ENCODE peak calls at places on chromosomes 16 and 17, in five cellular contexts. Z is endothelial cell of umbilical vein, S is IMR-90, N is MM.1S, X is left ventricle myocardium inferior. G is an unnamed sample.

GRCh38 chr17:17684901-17685774 is 3.9 kb downstream of the RAI1 start:
- DNase-seq in Z (peak), S (peak), X (no peak), N (no peak), G (no peak)

GRCh38 chr17:50620848-50621247 is 13.8 kb upstream of the ABCC3 start:
- DNase-seq in N (no peak), S (no peak), X (no peak), Z (no peak), G (no peak)

GRCh38 chr17:15321556-15322250 is 19.7 kb downstream of the TEKT3 start:
- DNase-seq in S (peak), N (no peak), X (no peak), Z (no peak), G (no peak)

GRCh38 chr17:77332981-77333685 is 192.4 kb downstream of the SEC14L1 start:
- DNase-seq in X (no peak), Z (no peak), S (peak), N (no peak), G (no peak)

GRCh38 chr16:87351320-87351698 is 32.3 kb downstream of the FBXO31 start:
- DNase-seq in X (no peak), N (no peak), S (no peak), Z (no peak), G (no peak)

GRCh38 chr17:7478276-7479138 is 924 bp downstream of the ZBTB4 start:
- DNase-seq in X (peak), S (peak), N (no peak), Z (peak), G (peak)

GRCh38 chr16:69469807-69470561 is 45.6 kb downstream of the CYB5B start:
- DNase-seq in Z (peak), S (no peak), N (peak), X (no peak), G (peak)

GRCh38 chr17:30970757-30971567 is at the start of gene RNF135:
- DNase-seq in S (peak), N (peak), Z (peak), X (peak), G (peak)

GRCh38 chr16:57480127-57480753 is 6.1 kb downstream of the DOK4 start:
- DNase-seq in Z (no peak), S (peak), X (peak), N (no peak), G (no peak)

GRCh38 chr17:61821655-61822054 is 41.7 kb downstream of the BRIP1 start:
- DNase-seq in X (no peak), S (no peak), Z (no peak), N (no peak), G (no peak)

GRCh38 chr17:67377727-67378443 is 804 bp downstream of the PITPNC1 start:
- DNase-seq in N (peak), X (peak), S (peak), Z (no peak), G (peak)

GRCh38 chr16:56882077-56882476 is 17.1 kb downstream of the SLC12A3 start:
- DNase-seq in N (no peak), X (no peak), S (no peak), Z (no peak), G (no peak)

GRCh38 chr17:55420067-55420775 is 1.4 kb downstream of the MMD start:
- DNase-seq in X (no peak), Z (no peak), S (no peak), N (no peak), G (peak)

GRCh38 chr17:50273654-50274040 is 619 bp upstream of the TMEM92 start:
- DNase-seq in N (no peak), S (no peak), X (no peak), Z (no peak), G (no peak)

GRCh38 chr17:58412910-58413630 is 4.3 kb downstream of the RNF43 start:
- DNase-seq in S (peak), Z (no peak), X (no peak), N (no peak), G (no peak)

GRCh38 chr16:69861276-69862030 is 89.7 kb upstream of the CLEC18A start:
- DNase-seq in S (peak), N (no peak), Z (peak), X (no peak), G (no peak)

GRCh38 chr16:87233928-87234327 is 83.3 kb downstream of the C16orf95 start:
- DNase-seq in Z (peak), N (no peak), X (no peak), S (peak), G (no peak)

GRCh38 chr16:66416136-66416535 is 11.0 kb upstream of the BEAN1 start:
- DNase-seq in N (no peak), X (no peak), S (no peak), Z (no peak), G (no peak)

GRCh38 chr16:1089822-1090619 is 6.0 kb downstream of the C1QTNF8 start:
- DNase-seq in S (no peak), X (peak), Z (no peak), N (no peak), G (no peak)

GRCh38 chr17:67841992-67842391 is 16.7 kb downstream of the BPTF start:
- DNase-seq in Z (no peak), S (no peak), N (no peak), X (no peak), G (no peak)

GRCh38 chr17:4872786-4873185 is 26.6 kb upstream of the C17orf107 start:
- DNase-seq in S (no peak), N (no peak), Z (peak), X (no peak), G (no peak)
- H3K27ac ChIP-seq in S (no peak), N (no peak), Z (no peak), X (no peak), G (no peak)

GRCh38 chr17:63973247-63973646 is 529 bp upstream of the SCN4A start:
- DNase-seq in N (no peak), X (no peak), Z (no peak), S (no peak), G (no peak)

GRCh38 chr17:63975541-63976092 is 2.9 kb upstream of the SCN4A start:
- DNase-seq in X (no peak), S (no peak), N (no peak), Z (no peak), G (no peak)

GRCh38 chr17:63972796-63973195 is at the start of gene SCN4A:
- DNase-seq in X (no peak), S (no peak), Z (no peak), N (no peak), G (no peak)

GRCh38 chr17:63973930-63974593 is 1.3 kb upstream of the SCN4A start:
- DNase-seq in Z (no peak), N (no peak), X (no peak), S (peak), G (no peak)

DNA sequence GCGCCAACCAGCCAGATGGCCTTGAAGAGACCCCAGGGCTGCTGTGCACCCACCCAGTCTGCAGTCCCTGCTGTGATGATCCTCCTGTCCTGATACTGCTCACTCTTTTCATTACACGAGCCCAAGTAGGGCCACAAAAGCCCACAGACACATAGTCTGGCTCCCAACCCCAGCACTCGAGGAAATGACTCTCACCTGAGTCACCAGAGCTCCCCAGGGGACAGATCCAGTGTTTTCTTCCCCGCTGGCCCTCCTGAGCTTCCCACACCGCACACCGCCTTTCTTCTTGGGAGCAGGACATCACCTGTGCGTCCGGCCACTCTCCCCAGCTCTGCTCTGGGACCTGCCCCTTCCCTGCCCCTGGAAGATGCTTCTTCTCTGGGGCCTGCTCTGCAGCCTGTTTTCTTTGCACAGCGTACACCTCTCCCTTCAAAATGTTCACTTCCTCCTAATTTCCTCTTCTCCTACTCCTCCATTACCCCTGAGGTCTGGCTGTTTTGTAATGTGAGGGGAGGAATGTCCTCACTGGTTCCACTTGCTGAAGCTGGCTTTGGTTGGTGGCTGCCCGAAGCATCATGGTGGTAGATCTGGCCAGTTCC is 2.0 kb upstream of the SCN4A start:
- DNase-seq in Z (peak), N (no peak), X (no peak), S (peak), G (no peak)
- H3K4me3 ChIP-seq in Z (no peak), N (no peak), X (no peak), S (no peak), G (no peak)

GRCh38 chr17:79509008-79509407 is 101.8 kb downstream of the RBFOX3 start:
- DNase-seq in N (no peak), X (no peak), Z (no peak), S (no peak), G (no peak)
- H3K27ac ChIP-seq in N (no peak), X (no peak), Z (no peak), S (no peak), G (no peak)

GRCh38 chr16:30351001-30351441 is 4.1 kb downstream of the CD2BP2 start:
- DNase-seq in S (no peak), Z (no peak), N (no peak), X (no peak), G (no peak)
- H3K4me3 ChIP-seq in S (no peak), Z (no peak), N (no peak), X (no peak), G (no peak)

DNA sequence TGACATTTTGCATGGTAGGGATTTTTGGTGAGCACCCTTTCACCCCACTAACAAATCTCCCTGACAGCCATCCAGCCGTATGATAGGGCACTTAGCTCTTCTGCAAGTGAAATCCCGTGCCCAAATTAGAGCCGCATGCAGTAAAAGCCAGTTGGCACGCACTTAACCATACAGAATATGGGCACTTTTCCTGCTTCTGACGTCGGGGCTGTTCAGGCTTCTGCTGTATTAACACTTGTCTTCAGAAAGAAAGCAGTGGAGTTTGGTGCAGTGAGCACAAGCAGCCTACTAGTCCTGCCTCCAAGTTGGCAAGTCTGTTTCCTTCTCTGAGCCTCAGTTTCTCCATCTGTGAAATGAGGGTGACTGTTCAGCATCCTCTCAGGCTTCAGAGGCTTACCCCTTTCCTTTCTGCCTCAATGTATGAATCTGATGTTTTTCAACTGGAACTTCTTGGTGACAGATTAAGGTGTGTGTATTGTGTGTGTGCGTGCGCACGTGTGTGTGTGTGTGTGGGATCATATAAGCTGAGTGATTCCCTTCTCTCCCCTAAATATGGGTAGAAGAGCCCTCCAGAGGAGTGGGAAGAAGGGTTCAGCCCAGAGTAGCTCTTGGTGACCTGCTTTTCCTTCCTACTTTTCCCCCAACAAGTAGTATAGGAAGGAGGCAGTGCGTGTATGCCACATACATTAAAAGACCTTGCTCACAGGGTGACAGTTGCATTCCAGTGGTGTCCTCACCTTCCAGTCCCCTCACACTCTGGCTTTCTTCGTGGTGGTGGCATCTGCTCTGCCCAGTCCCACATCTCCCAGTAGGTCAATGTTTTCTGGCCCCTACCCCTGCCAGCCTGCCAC is 19.0 kb downstream of the IGF2BP1 start:
- DNase-seq in S (peak), Z (peak), N (no peak), X (no peak), G (no peak)
- H3K27ac ChIP-seq in S (peak), Z (peak), N (no peak), X (no peak), G (no peak)

GRCh38 chr16:54939537-54940278 is 9.0 kb downstream of the IRX5 start:
- DNase-seq in X (no peak), S (no peak), N (no peak), Z (no peak), G (no peak)

GRCh38 chr16:54940279-54940604 is 9.6 kb downstream of the IRX5 start:
- DNase-seq in S (no peak), N (no peak), X (no peak), Z (no peak), G (no peak)

GRCh38 chr16:54936979-54937672 is 6.5 kb downstream of the IRX5 start:
- DNase-seq in X (no peak), N (no peak), Z (peak), S (no peak), G (no peak)

GRCh38 chr16:54937673-54938350 is 7.1 kb downstream of the IRX5 start:
- DNase-seq in N (no peak), Z (peak), S (no peak), X (no peak), G (no peak)

GRCh38 chr16:54938351-54939346 is 8.0 kb downstream of the IRX5 start:
- DNase-seq in S (no peak), Z (peak), N (no peak), X (no peak), G (no peak)
- H3K4me3 ChIP-seq in S (no peak), Z (no peak), N (no peak), X (peak), G (no peak)

GRCh38 chr17:3002538-3003301 is 60.7 kb downstream of the OR1D5 start:
- DNase-seq in S (no peak), X (no peak), N (peak), Z (no peak), G (no peak)
- H3K27ac ChIP-seq in S (no peak), X (peak), N (peak), Z (no peak), G (no peak)

GRCh38 chr16:54374136-54374535 is 87.5 kb upstream of the IRX3 start:
- DNase-seq in N (no peak), Z (no peak), S (peak), X (no peak), G (no peak)
- H3K4me3 ChIP-seq in N (no peak), Z (no peak), S (no peak), X (peak), G (no peak)

GRCh38 chr17:2900842-2901241 is 104.6 kb downstream of the RAP1GAP2 start:
- DNase-seq in X (no peak), N (no peak), Z (no peak), S (no peak), G (no peak)
- H3K27ac ChIP-seq in X (peak), N (no peak), Z (no peak), S (no peak), G (no peak)

DNA sequence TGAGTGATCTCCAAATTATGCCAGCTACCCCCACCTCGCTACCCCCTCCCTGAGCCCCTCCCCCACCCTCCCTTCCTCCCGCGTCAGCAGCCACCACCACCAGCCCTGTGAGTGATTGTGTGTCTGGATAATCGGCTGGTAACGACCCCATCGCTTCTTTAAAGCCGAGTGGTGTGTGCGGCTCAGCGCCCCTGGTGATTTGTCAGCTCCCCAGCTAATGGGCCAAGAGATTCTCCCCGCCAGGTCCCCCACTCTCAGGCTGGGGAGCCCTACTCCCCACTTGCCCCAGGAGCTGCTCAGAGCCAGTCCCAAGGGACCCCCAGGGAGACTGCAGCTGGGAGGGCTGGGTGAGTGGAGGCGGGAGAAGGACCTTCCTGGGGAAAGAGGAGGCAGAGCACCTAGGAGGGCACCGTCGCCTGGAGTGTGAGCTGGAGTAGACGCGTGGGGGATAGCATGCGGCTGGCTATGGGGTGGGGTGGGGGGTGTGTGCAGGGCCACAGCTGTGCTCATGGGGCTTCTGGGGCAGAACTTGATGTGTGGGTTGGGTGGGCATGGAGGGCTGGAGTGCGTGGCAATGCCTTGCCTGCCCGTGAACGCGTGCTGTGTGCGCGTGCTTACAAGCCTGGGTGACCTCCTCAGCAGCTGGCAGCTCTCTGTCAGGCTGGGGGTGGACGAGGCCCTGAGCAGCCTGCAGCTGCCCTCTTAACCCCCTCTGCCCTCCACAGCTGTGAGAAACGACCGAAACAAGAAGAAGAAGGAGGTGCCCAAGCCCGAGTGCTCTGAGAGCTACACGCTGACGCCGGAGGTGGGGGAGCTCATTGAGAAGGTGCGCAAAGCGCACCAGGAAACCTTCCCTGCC is 13.1 kb downstream of the GJD3 start:
- DNase-seq in Z (no peak), X (no peak), N (no peak), S (no peak), G (no peak)
- H3K4me3 ChIP-seq in Z (no peak), X (no peak), N (no peak), S (no peak), G (no peak)